ENCODE peak calls at places on chromosomes 13 and 19, in four cellular contexts. V is GM23248, Z is astrocyte, S is HCT116. R is an unnamed sample.

GRCh38 chr19:48975947-48976847 is 11.1 kb downstream of the FTL start:
- DNase-seq in Z (no peak), V (peak), S (no peak), R (no peak)

GRCh38 chr19:47618771-47619170 is 9.8 kb downstream of the BICRA start:
- DNase-seq in V (peak), Z (peak), S (no peak), R (no peak)

GRCh38 chr13:28478127-28478526 is 16.8 kb downstream of the FLT1 start:
- DNase-seq in Z (no peak), S (no peak), V (peak), R (no peak)

GRCh38 chr19:48415395-48415794 is 21.9 kb downstream of the GRIN2D start:
- DNase-seq in S (peak), V (peak), Z (peak), R (no peak)

GRCh38 chr19:34881982-34882381 is 44.7 kb upstream of the ZNF30 start:
- DNase-seq in S (no peak), Z (no peak), V (no peak), R (no peak)

GRCh38 chr13:109700176-109700575 is 86.2 kb downstream of the IRS2 start:
- DNase-seq in V (no peak), S (no peak), Z (peak), R (peak)

GRCh38 chr13:99590519-99591011 is 89.3 kb downstream of the TM9SF2 start:
- DNase-seq in Z (peak), S (no peak), V (peak), R (no peak)

GRCh38 chr13:73676550-73677040 is 457.6 kb downstream of the KLF12 start:
- DNase-seq in V (no peak), Z (no peak), S (no peak), R (no peak)

GRCh38 chr19:24060687-24061356 is 26.2 kb upstream of the ZNF254 start:
- DNase-seq in S (peak), V (peak), Z (no peak), R (no peak)

GRCh38 chr13:64362564-64362963 is 2867.6 kb downstream of the PCDH9 start:
- DNase-seq in V (no peak), Z (no peak), S (no peak), R (no peak)

GRCh38 chr13:22915442-22916082 is 265.2 kb upstream of the SGCG start:
- DNase-seq in V (peak), S (peak), Z (peak), R (no peak)

GRCh38 chr13:99981115-99982020 is at the start of gene ZIC2:
- DNase-seq in Z (peak), V (peak), S (peak), R (no peak)

GRCh38 chr13:91792054-91792453 is 393.6 kb downstream of the GPC5 start:
- DNase-seq in Z (no peak), S (no peak), V (no peak), R (no peak)

GRCh38 chr19:8151499-8152035 is 2.2 kb upstream of the FBN3 start:
- DNase-seq in S (no peak), V (no peak), Z (no peak), R (no peak)

GRCh38 chr13:58318495-58319167 is 687.1 kb downstream of the PCDH17 start:
- DNase-seq in S (no peak), V (no peak), Z (no peak), R (no peak)

GRCh38 chr13:105084931-105085330 is 1450.5 kb downstream of the EFNB2 start:
- DNase-seq in V (no peak), Z (no peak), S (no peak), R (no peak)

GRCh38 chr19:36136975-36137686 is 2.7 kb upstream of the CAPNS1 start:
- DNase-seq in Z (peak), V (peak), S (peak), R (no peak)

GRCh38 chr19:10835754-10836477 is at the start of gene TMED1:
- DNase-seq in Z (peak), S (peak), V (peak), R (peak)

GRCh38 chr19:10835089-10835753 is 791 bp downstream of the TMED1 start:
- DNase-seq in V (peak), S (no peak), Z (no peak), R (no peak)

GRCh38 chr19:10839071-10840050 is 3.3 kb upstream of the TMED1 start:
- DNase-seq in Z (no peak), V (no peak), S (no peak), R (no peak)

GRCh38 chr19:10838377-10838776 is 2.4 kb upstream of the TMED1 start:
- DNase-seq in Z (no peak), S (no peak), V (no peak), R (no peak)

GRCh38 chr19:10836478-10837325 is 690 bp upstream of the TMED1 start:
- DNase-seq in S (peak), V (peak), Z (peak), R (no peak)
- TF ChIP-seq EZH2 in S (no peak), V (no peak), Z (no peak), R (no peak)

GRCh38 chr19:33301011-33301899 is 1.1 kb downstream of the CEBPA start:
- DNase-seq in V (peak), Z (no peak), S (no peak), R (no peak)
- H3K4me3 ChIP-seq in V (peak), Z (no peak), S (peak), R (peak)

GRCh38 chr13:30422056-30422914 is at the start of gene UBE2L5:
- DNase-seq in S (peak), V (peak), Z (peak), R (no peak)
- TF ChIP-seq EZH2 in S (no peak), V (no peak), Z (no peak), R (no peak)

GRCh38 chr19:55005684-55006488 is 32.2 kb downstream of the GP6 start:
- DNase-seq in S (peak), V (peak), Z (peak), R (peak)
- H3K4me3 ChIP-seq in S (peak), V (no peak), Z (no peak), R (peak)

GRCh38 chr19:13505761-13506549 is at the start of gene CACNA1A:
- DNase-seq in S (no peak), Z (no peak), V (peak), R (no peak)

GRCh38 chr19:13505164-13505695 is 1.0 kb downstream of the CACNA1A start:
- DNase-seq in V (no peak), S (no peak), Z (no peak), R (no peak)

GRCh38 chr19:13506550-13506878 is 235 bp upstream of the CACNA1A start:
- DNase-seq in V (peak), Z (no peak), S (no peak), R (no peak)

GRCh38 chr19:13503570-13504235 is 2.6 kb downstream of the CACNA1A start:
- DNase-seq in Z (no peak), V (no peak), S (no peak), R (no peak)

GRCh38 chr19:13507053-13507611 is 853 bp upstream of the CACNA1A start:
- DNase-seq in Z (no peak), V (peak), S (no peak), R (no peak)
- TF ChIP-seq EZH2 in Z (peak), V (no peak), S (no peak), R (no peak)

GRCh38 chr13:33109801-33110200 is 93.6 kb downstream of the KL start:
- DNase-seq in V (peak), Z (no peak), S (no peak), R (no peak)

GRCh38 chr13:33107403-33107760 is 91.2 kb downstream of the KL start:
- DNase-seq in Z (no peak), V (no peak), S (no peak), R (no peak)

GRCh38 chr13:33109319-33109718 is 93.1 kb downstream of the KL start:
- DNase-seq in V (peak), S (no peak), Z (no peak), R (no peak)

GRCh38 chr13:33110386-33110712 is 94.1 kb downstream of the KL start:
- DNase-seq in Z (no peak), V (no peak), S (no peak), R (no peak)

GRCh38 chr13:33108620-33109019 is 92.4 kb downstream of the KL start:
- DNase-seq in S (no peak), Z (no peak), V (peak), R (no peak)
- H3K4me3 ChIP-seq in S (no peak), Z (no peak), V (no peak), R (no peak)